ENCODE peak calls at places on chromosomes 5 and 9, in six cellular contexts. One of them, this sample, is unnamed.

GRCh38 chr9:112754578-112754977 is 4.0 kb downstream of the SNX30 start:
- DNase-seq in stomach: no peak
- DNase-seq in H1: no peak
- DNase-seq in K562: no peak
- DNase-seq in LNCaP clone FGC: no peak
- DNase-seq in IMR-90: peak
- DNase-seq in this sample: no peak

GRCh38 chr5:147565524-147565923 is 55.7 kb upstream of the DPYSL3 start:
- DNase-seq in stomach: no peak
- DNase-seq in H1: no peak
- DNase-seq in K562: no peak
- DNase-seq in LNCaP clone FGC: no peak
- DNase-seq in IMR-90: peak
- DNase-seq in this sample: no peak

GRCh38 chr5:135999396-136000139 is 29.2 kb upstream of the TGFBI start:
- DNase-seq in stomach: no peak
- DNase-seq in H1: no peak
- DNase-seq in K562: no peak
- DNase-seq in LNCaP clone FGC: no peak
- DNase-seq in IMR-90: peak
- DNase-seq in this sample: no peak

GRCh38 chr9:14221558-14221957 is 92.4 kb downstream of the NFIB start:
- DNase-seq in stomach: no peak
- DNase-seq in H1: no peak
- DNase-seq in K562: no peak
- DNase-seq in LNCaP clone FGC: no peak
- DNase-seq in IMR-90: peak
- DNase-seq in this sample: peak

GRCh38 chr5:128424672-128425071 is 113.4 kb downstream of the FBN2 start:
- DNase-seq in stomach: no peak
- DNase-seq in H1: no peak
- DNase-seq in K562: no peak
- DNase-seq in LNCaP clone FGC: no peak
- DNase-seq in IMR-90: no peak
- DNase-seq in this sample: no peak

GRCh38 chr5:36739751-36740221 is 133.4 kb downstream of the SLC1A3 start:
- DNase-seq in stomach: peak
- DNase-seq in H1: peak
- DNase-seq in K562: peak
- DNase-seq in LNCaP clone FGC: peak
- DNase-seq in IMR-90: peak
- DNase-seq in this sample: no peak

GRCh38 chr5:134567651-134568338 is 42.3 kb downstream of the JADE2 start:
- DNase-seq in stomach: no peak
- DNase-seq in H1: no peak
- DNase-seq in K562: no peak
- DNase-seq in LNCaP clone FGC: no peak
- DNase-seq in IMR-90: peak
- DNase-seq in this sample: no peak

GRCh38 chr9:95508242-95508967 is 8.4 kb downstream of the PTCH1 start:
- DNase-seq in stomach: no peak
- DNase-seq in H1: peak
- DNase-seq in K562: no peak
- DNase-seq in LNCaP clone FGC: no peak
- DNase-seq in IMR-90: no peak
- DNase-seq in this sample: no peak

GRCh38 chr5:52502591-52502990 is 285.1 kb upstream of the ITGA1 start:
- DNase-seq in stomach: no peak
- DNase-seq in H1: no peak
- DNase-seq in K562: no peak
- DNase-seq in LNCaP clone FGC: no peak
- DNase-seq in IMR-90: no peak
- DNase-seq in this sample: no peak

GRCh38 chr9:16100596-16101091 is 547.8 kb downstream of the CCDC171 start:
- DNase-seq in stomach: no peak
- DNase-seq in H1: peak
- DNase-seq in K562: no peak
- DNase-seq in LNCaP clone FGC: no peak
- DNase-seq in IMR-90: peak
- DNase-seq in this sample: no peak

GRCh38 chr9:132878695-132879064 is at the start of gene SPACA9:
- DNase-seq in stomach: peak
- DNase-seq in H1: peak
- DNase-seq in K562: peak
- DNase-seq in LNCaP clone FGC: no peak
- DNase-seq in IMR-90: peak
- DNase-seq in this sample: no peak

GRCh38 chr5:126938461-126938860 is 91.9 kb downstream of the MARCHF3 start:
- DNase-seq in stomach: no peak
- DNase-seq in H1: no peak
- DNase-seq in K562: no peak
- DNase-seq in LNCaP clone FGC: no peak
- DNase-seq in IMR-90: peak
- DNase-seq in this sample: peak

GRCh38 chr5:82918311-82919031 is 158.7 kb downstream of the TMEM167A start:
- DNase-seq in stomach: no peak
- DNase-seq in H1: no peak
- DNase-seq in K562: no peak
- DNase-seq in LNCaP clone FGC: no peak
- DNase-seq in IMR-90: no peak
- DNase-seq in this sample: no peak

GRCh38 chr5:31531543-31531887 is 378 bp downstream of the DROSHA start:
- DNase-seq in stomach: peak
- DNase-seq in H1: no peak
- DNase-seq in K562: peak
- DNase-seq in LNCaP clone FGC: no peak
- DNase-seq in IMR-90: no peak
- DNase-seq in this sample: no peak

GRCh38 chr9:133041958-133042357 is 11.2 kb downstream of the GTF3C5 start:
- DNase-seq in stomach: no peak
- DNase-seq in H1: no peak
- DNase-seq in K562: no peak
- DNase-seq in LNCaP clone FGC: no peak
- DNase-seq in IMR-90: no peak
- DNase-seq in this sample: no peak

GRCh38 chr9:113523421-113524141 is 60.1 kb downstream of the RGS3 start:
- DNase-seq in stomach: no peak
- DNase-seq in H1: no peak
- DNase-seq in K562: no peak
- DNase-seq in LNCaP clone FGC: no peak
- DNase-seq in IMR-90: no peak
- DNase-seq in this sample: peak

GRCh38 chr5:36786613-36787012 is 90.0 kb upstream of the NIPBL start:
- DNase-seq in stomach: peak
- DNase-seq in H1: no peak
- DNase-seq in K562: no peak
- DNase-seq in LNCaP clone FGC: peak
- DNase-seq in IMR-90: no peak
- DNase-seq in this sample: no peak

GRCh38 chr9:4365055-4365454 is 65.2 kb upstream of the GLIS3 start:
- DNase-seq in stomach: no peak
- DNase-seq in H1: no peak
- DNase-seq in K562: no peak
- DNase-seq in LNCaP clone FGC: no peak
- DNase-seq in IMR-90: no peak
- DNase-seq in this sample: no peak

GRCh38 chr5:16931334-16932110 is 4.6 kb downstream of the MYO10 start:
- DNase-seq in stomach: peak
- DNase-seq in H1: no peak
- DNase-seq in K562: no peak
- DNase-seq in LNCaP clone FGC: no peak
- DNase-seq in IMR-90: no peak
- DNase-seq in this sample: no peak

GRCh38 chr9:127931092-127931881 is 710 bp upstream of the PIP5KL1 start:
- DNase-seq in stomach: no peak
- DNase-seq in H1: peak
- DNase-seq in K562: peak
- DNase-seq in LNCaP clone FGC: no peak
- DNase-seq in IMR-90: peak
- DNase-seq in this sample: no peak

GRCh38 chr5:173246135-173246495 is 11.1 kb upstream of the NKX2-5 start:
- DNase-seq in stomach: no peak
- DNase-seq in H1: no peak
- DNase-seq in K562: no peak
- DNase-seq in LNCaP clone FGC: no peak
- DNase-seq in IMR-90: no peak
- DNase-seq in this sample: no peak

GRCh38 chr5:34756781-34757624 is 82.0 kb upstream of the TTC23L start:
- DNase-seq in stomach: no peak
- DNase-seq in H1: no peak
- DNase-seq in K562: no peak
- DNase-seq in LNCaP clone FGC: no peak
- DNase-seq in IMR-90: no peak
- DNase-seq in this sample: peak

GRCh38 chr9:77440057-77440456 is 208.1 kb downstream of the GNA14 start:
- DNase-seq in stomach: no peak
- DNase-seq in H1: peak
- DNase-seq in K562: no peak
- DNase-seq in LNCaP clone FGC: no peak
- DNase-seq in IMR-90: peak
- DNase-seq in this sample: no peak

GRCh38 chr9:19232117-19232829 is 1.8 kb downstream of the DENND4C start:
- DNase-seq in stomach: no peak
- DNase-seq in H1: no peak
- DNase-seq in K562: no peak
- DNase-seq in LNCaP clone FGC: no peak
- DNase-seq in IMR-90: peak
- DNase-seq in this sample: no peak

GRCh38 chr5:81286059-81286617 is 15.2 kb upstream of the ZCCHC9 start:
- DNase-seq in stomach: no peak
- DNase-seq in H1: no peak
- DNase-seq in K562: no peak
- DNase-seq in LNCaP clone FGC: no peak
- DNase-seq in IMR-90: no peak
- DNase-seq in this sample: no peak

GRCh38 chr9:81855538-81855937 is 72.7 kb upstream of the SPATA31D4 start:
- DNase-seq in stomach: no peak
- DNase-seq in H1: no peak
- DNase-seq in K562: no peak
- DNase-seq in LNCaP clone FGC: peak
- DNase-seq in IMR-90: peak
- DNase-seq in this sample: no peak

GRCh38 chr5:89929173-89929572 is 480.4 kb downstream of the CETN3 start:
- DNase-seq in stomach: no peak
- DNase-seq in H1: no peak
- DNase-seq in K562: no peak
- DNase-seq in LNCaP clone FGC: no peak
- DNase-seq in IMR-90: no peak
- DNase-seq in this sample: no peak
- TF ChIP-seq CTCF in stomach: no peak
- TF ChIP-seq CTCF in H1: peak
- TF ChIP-seq CTCF in K562: no peak
- TF ChIP-seq CTCF in LNCaP clone FGC: peak
- TF ChIP-seq CTCF in IMR-90: no peak
- TF ChIP-seq CTCF in this sample: no peak

GRCh38 chr9:135010363-135010860 is 77.1 kb upstream of the OLFM1 start:
- DNase-seq in stomach: no peak
- DNase-seq in H1: no peak
- DNase-seq in K562: no peak
- DNase-seq in LNCaP clone FGC: no peak
- DNase-seq in IMR-90: no peak
- DNase-seq in this sample: no peak

GRCh38 chr9:135008416-135008815 is 79.1 kb upstream of the OLFM1 start:
- DNase-seq in stomach: no peak
- DNase-seq in H1: no peak
- DNase-seq in K562: no peak
- DNase-seq in LNCaP clone FGC: no peak
- DNase-seq in IMR-90: no peak
- DNase-seq in this sample: no peak

GRCh38 chr9:135009051-135009560 is 78.4 kb upstream of the OLFM1 start:
- DNase-seq in stomach: no peak
- DNase-seq in H1: no peak
- DNase-seq in K562: no peak
- DNase-seq in LNCaP clone FGC: no peak
- DNase-seq in IMR-90: no peak
- DNase-seq in this sample: no peak

GRCh38 chr9:135010921-135011320 is 76.5 kb upstream of the OLFM1 start:
- DNase-seq in stomach: no peak
- DNase-seq in H1: no peak
- DNase-seq in K562: no peak
- DNase-seq in LNCaP clone FGC: no peak
- DNase-seq in IMR-90: no peak
- DNase-seq in this sample: no peak

GRCh38 chr9:135009711-135010362 is 77.6 kb upstream of the OLFM1 start:
- DNase-seq in stomach: no peak
- DNase-seq in H1: no peak
- DNase-seq in K562: peak
- DNase-seq in LNCaP clone FGC: no peak
- DNase-seq in IMR-90: no peak
- DNase-seq in this sample: no peak
- H3K4me3 ChIP-seq in stomach: no peak
- H3K4me3 ChIP-seq in H1: no peak
- H3K4me3 ChIP-seq in K562: no peak
- H3K4me3 ChIP-seq in LNCaP clone FGC: no peak
- H3K4me3 ChIP-seq in IMR-90: no peak
- H3K4me3 ChIP-seq in this sample: no peak

GRCh38 chr9:30039712-30040111 is 2344.7 kb upstream of the ACO1 start:
- DNase-seq in stomach: no peak
- DNase-seq in H1: no peak
- DNase-seq in K562: no peak
- DNase-seq in LNCaP clone FGC: no peak
- DNase-seq in IMR-90: no peak
- DNase-seq in this sample: no peak
- TF ChIP-seq CTCF in stomach: no peak
- TF ChIP-seq CTCF in H1: peak
- TF ChIP-seq CTCF in K562: no peak
- TF ChIP-seq CTCF in LNCaP clone FGC: peak
- TF ChIP-seq CTCF in IMR-90: no peak
- TF ChIP-seq CTCF in this sample: no peak

GRCh38 chr9:136711751-136712689 is at the start of gene DIPK1B:
- DNase-seq in stomach: no peak
- DNase-seq in H1: peak
- DNase-seq in K562: peak
- DNase-seq in LNCaP clone FGC: no peak
- DNase-seq in IMR-90: no peak
- DNase-seq in this sample: no peak
- H3K4me3 ChIP-seq in stomach: peak
- H3K4me3 ChIP-seq in H1: peak
- H3K4me3 ChIP-seq in K562: peak
- H3K4me3 ChIP-seq in LNCaP clone FGC: peak
- H3K4me3 ChIP-seq in IMR-90: peak
- H3K4me3 ChIP-seq in this sample: no peak